ENCODE peak calls at places on chromosome 10, in ten cellular contexts. I is transverse colon, T is upper lobe of left lung, B is A549, R is stomach, N is H1, G is tibial nerve, C is sigmoid colon, J is SK-N-SH, P is ovary. Y is an unnamed sample.

GRCh38 chr10:15486404-15486803 is 115.3 kb upstream of the FAM171A1 start:
- DNase-seq in N (no peak), P (no peak), C (no peak), T (no peak), J (no peak), R (no peak), I (no peak), G (no peak), B (no peak), Y (no peak)

GRCh38 chr10:29974773-29975172 is 84.6 kb downstream of the JCAD start:
- DNase-seq in B (no peak), R (no peak), I (no peak), C (no peak), J (no peak), P (no peak), G (no peak), T (no peak), N (no peak), Y (no peak)

GRCh38 chr10:126216221-126216701 is 172.0 kb downstream of the ADAM12 start:
- DNase-seq in J (no peak), T (no peak), I (no peak), G (no peak), N (no peak), B (no peak), P (no peak), C (no peak), R (no peak), Y (no peak)

GRCh38 chr10:120459185-120459584 is 2.2 kb downstream of the PLPP4 start:
- DNase-seq in C (no peak), T (no peak), R (no peak), J (peak), I (no peak), P (no peak), G (no peak), B (no peak), N (no peak), Y (no peak)

GRCh38 chr10:113746188-113746950 is 5.1 kb upstream of the PLEKHS1 start:
- DNase-seq in C (no peak), J (no peak), P (no peak), G (no peak), I (peak), B (peak), N (no peak), T (no peak), R (no peak), Y (no peak)

GRCh38 chr10:124539935-124540641 is 78.5 kb downstream of the LHPP start:
- DNase-seq in P (peak), R (peak), I (peak), B (peak), C (peak), N (peak), J (peak), T (peak), G (peak), Y (no peak)

GRCh38 chr10:63614371-63614891 is 93.2 kb downstream of the REEP3 start:
- DNase-seq in N (no peak), C (no peak), R (no peak), J (peak), G (no peak), I (no peak), B (no peak), P (no peak), T (no peak), Y (no peak)

GRCh38 chr10:78330884-78331283 is 297.2 kb downstream of the RPS24 start:
- DNase-seq in P (no peak), T (no peak), J (no peak), G (no peak), I (no peak), N (no peak), B (no peak), C (no peak), R (no peak), Y (no peak)

GRCh38 chr10:53997953-53998352 is 803.1 kb downstream of the PCDH15 start:
- DNase-seq in P (no peak), R (no peak), J (peak), B (no peak), G (no peak), T (no peak), C (no peak), I (no peak), N (no peak), Y (no peak)

GRCh38 chr10:113557389-113558321 is 4.8 kb downstream of the HABP2 start:
- DNase-seq in P (peak), I (no peak), R (no peak), G (no peak), J (peak), N (no peak), C (no peak), T (no peak), B (no peak), Y (no peak)

GRCh38 chr10:24908793-24909423 is 43.5 kb downstream of the PRTFDC1 start:
- DNase-seq in J (no peak), N (no peak), C (no peak), I (no peak), T (no peak), G (no peak), P (peak), R (no peak), B (peak), Y (no peak)

GRCh38 chr10:126749030-126749655 is 78.7 kb upstream of the C10orf90 start:
- DNase-seq in P (peak), I (peak), G (peak), T (no peak), N (peak), B (peak), R (peak), C (peak), J (peak), Y (no peak)

GRCh38 chr10:121080324-121080807 is 229.2 kb downstream of the WDR11 start:
- DNase-seq in R (no peak), P (no peak), C (no peak), J (peak), T (no peak), I (peak), N (no peak), B (no peak), G (no peak), Y (no peak)

GRCh38 chr10:61901829-61902447 is 439 bp downstream of the ARID5B start:
- DNase-seq in I (peak), C (no peak), N (no peak), P (peak), G (no peak), J (no peak), B (peak), T (peak), R (no peak), Y (no peak)

GRCh38 chr10:86599729-86600128 is 54.6 kb upstream of the OPN4 start:
- DNase-seq in I (peak), T (no peak), B (no peak), J (no peak), G (no peak), P (no peak), C (no peak), R (peak), N (no peak), Y (no peak)

GRCh38 chr10:35005868-35006267 is 84.3 kb downstream of the CUL2 start:
- DNase-seq in G (no peak), T (no peak), C (no peak), R (no peak), B (peak), N (no peak), I (no peak), J (no peak), P (no peak), Y (no peak)

GRCh38 chr10:3471927-3472704 is 299.5 kb upstream of the PITRM1 start:
- DNase-seq in R (no peak), T (no peak), G (no peak), J (no peak), P (no peak), B (peak), C (peak), N (no peak), I (peak), Y (no peak)

GRCh38 chr10:123413353-123413752 is 252.8 kb upstream of the GPR26 start:
- DNase-seq in B (no peak), C (no peak), R (no peak), P (no peak), J (no peak), G (no peak), I (no peak), T (no peak), N (no peak), Y (no peak)

GRCh38 chr10:43574906-43575305 is 490 bp upstream of the ZNF239 start:
- DNase-seq in R (no peak), P (no peak), N (no peak), C (no peak), T (no peak), I (no peak), J (no peak), B (no peak), G (no peak), Y (no peak)

GRCh38 chr10:103936022-103936421 is 18.0 kb upstream of the STN1 start:
- DNase-seq in C (no peak), B (no peak), T (peak), G (no peak), R (no peak), I (no peak), J (peak), N (no peak), P (no peak), Y (no peak)

GRCh38 chr10:60170250-60170649 is 219.4 kb downstream of the ANK3 start:
- DNase-seq in G (no peak), N (no peak), T (no peak), P (no peak), I (no peak), B (peak), C (no peak), R (no peak), J (no peak), Y (no peak)

GRCh38 chr10:84537447-84537931 is 209.1 kb downstream of the CCSER2 start:
- DNase-seq in G (no peak), R (peak), J (peak), P (peak), C (no peak), N (no peak), I (peak), T (no peak), B (peak), Y (no peak)

DNA sequence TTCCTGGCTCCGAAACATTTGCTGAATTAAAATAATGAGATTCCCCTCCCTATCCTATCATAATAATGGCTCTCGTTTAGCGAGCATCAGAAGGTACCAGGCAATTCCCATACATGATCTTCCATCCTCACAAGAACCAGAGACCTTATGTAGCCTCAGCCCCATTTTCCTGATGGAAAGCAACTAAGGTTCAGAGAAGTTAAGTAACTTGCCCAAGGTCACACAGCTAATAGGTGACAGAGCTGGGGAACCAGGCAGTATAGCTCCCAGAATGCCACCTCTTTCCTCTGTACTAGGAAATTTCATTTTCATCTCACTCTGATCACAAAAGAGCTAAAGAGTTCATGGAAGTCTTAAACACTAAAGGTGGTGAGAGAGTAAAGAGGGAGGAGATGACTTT is 2.4 kb downstream of the SLIT1 start:
- DNase-seq in R (no peak), J (no peak), B (no peak), T (no peak), G (no peak), N (no peak), P (no peak), I (no peak), C (no peak), Y (no peak)
- H3K27ac ChIP-seq in R (no peak), J (no peak), B (no peak), T (no peak), G (no peak), N (no peak), P (no peak), I (no peak), C (no peak), Y (no peak)

GRCh38 chr10:22624289-22624738 is 90.1 kb downstream of the PIP4K2A start:
- DNase-seq in B (peak), N (no peak), T (no peak), G (no peak), C (no peak), I (no peak), J (no peak), R (no peak), P (no peak), Y (no peak)
- H3K4me3 ChIP-seq in B (no peak), N (no peak), T (no peak), G (no peak), C (no peak), I (no peak), J (no peak), R (no peak), P (no peak), Y (no peak)

DNA sequence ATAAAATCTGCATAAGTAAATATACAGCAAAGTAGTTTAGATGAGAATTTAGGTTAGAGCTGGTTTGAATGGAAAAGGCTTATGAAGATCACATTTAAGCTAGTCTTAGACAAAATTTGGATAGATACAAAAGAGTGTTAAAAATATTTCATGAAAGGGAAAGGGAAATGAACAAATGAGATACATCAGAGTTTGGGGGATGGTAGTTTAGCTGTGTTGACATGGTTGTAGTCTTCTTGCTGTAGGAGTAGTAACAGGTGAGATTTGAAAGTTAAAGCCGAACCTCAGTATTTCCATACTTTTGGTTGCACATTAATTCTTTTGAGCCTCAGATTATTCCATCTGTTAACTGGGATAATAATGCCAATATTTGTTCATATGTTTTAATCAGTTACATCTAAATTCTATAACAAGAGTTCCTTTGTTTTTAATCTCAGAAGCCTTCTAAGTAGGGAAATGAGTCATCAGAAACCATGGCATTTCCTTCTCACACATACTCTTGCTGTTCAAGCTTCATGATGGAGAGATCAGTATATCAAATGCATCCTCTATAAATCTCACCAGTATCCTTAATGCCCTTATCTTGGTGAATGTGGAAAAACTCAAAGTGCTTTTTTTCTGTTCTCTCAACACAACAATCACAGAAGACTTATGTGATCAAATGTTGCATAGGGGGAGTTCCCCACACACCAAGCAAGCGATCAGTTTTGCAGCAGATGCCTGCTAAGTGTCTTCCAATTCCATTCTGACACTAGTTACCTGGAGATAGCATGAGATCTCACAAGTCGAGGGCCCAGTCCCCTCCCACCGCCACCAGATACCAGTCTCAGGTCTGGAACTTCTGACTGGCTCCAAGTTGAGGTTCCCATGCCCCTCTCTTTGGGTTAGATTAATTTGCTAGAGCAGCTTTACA is 84.7 kb downstream of the MAPK8 start:
- DNase-seq in N (no peak), G (no peak), B (no peak), J (no peak), I (no peak), R (no peak), P (no peak), C (no peak), T (no peak), Y (no peak)
- TF ChIP-seq EP300 in N (no peak), G (no peak), B (no peak), J (peak), I (no peak), R (no peak), P (no peak), C (no peak), T (no peak), Y (no peak)

GRCh38 chr10:101429423-101429822 is 75.5 kb downstream of the BTRC start:
- DNase-seq in J (no peak), C (no peak), B (no peak), N (no peak), I (no peak), G (no peak), R (no peak), P (no peak), T (no peak), Y (no peak)
- H3K27ac ChIP-seq in J (no peak), C (no peak), B (no peak), N (no peak), I (no peak), G (no peak), R (no peak), P (no peak), T (no peak), Y (no peak)

Y was measured in suprapubic skin.